ENCODE peak calls at places on chromosome 9, in eight cellular contexts. F is fibroblast of villous mesenchyme, L is kidney, H is adrenal gland, I is cardiac fibroblast, K is bronchial epithelial cell, V is lower leg skin, N is fibroblast of lung. E is an unnamed sample.

GRCh38 chr9:15219511-15219910 is 87.5 kb downstream of the TTC39B start:
- DNase-seq in I (no peak), F (no peak), K (no peak), L (no peak), N (no peak), H (no peak), V (no peak), E (no peak)

GRCh38 chr9:71683598-71684235 is 84.6 kb downstream of the CEMIP2 start:
- DNase-seq in V (peak; percentile 48), N (peak; percentile 86), H (no peak), F (peak; percentile 84), K (peak; percentile 63), L (no peak), I (peak; percentile 67), E (no peak)

GRCh38 chr9:9747787-9748186 is 865.0 kb downstream of the PTPRD start:
- DNase-seq in I (no peak), V (no peak), K (peak; percentile 20), F (peak; percentile 26), L (no peak), H (no peak), N (peak; percentile 62), E (no peak)

GRCh38 chr9:115192280-115192679 is 74.3 kb upstream of the TNC start:
- DNase-seq in F (no peak), H (no peak), K (no peak), V (no peak), N (no peak), I (no peak), L (no peak), E (no peak)

GRCh38 chr9:134670042-134670525 is 28.5 kb downstream of the COL5A1 start:
- DNase-seq in F (peak; percentile 94), L (no peak), N (peak; percentile 97), I (peak; percentile 71), V (no peak), H (no peak), K (peak; percentile 39), E (no peak)

GRCh38 chr9:89309608-89310485 is 1.1 kb upstream of the CKS2 start:
- DNase-seq in I (peak; percentile 48), F (peak; percentile 43), N (no peak), V (no peak), K (peak; percentile 10), H (no peak), L (no peak), E (no peak)

GRCh38 chr9:132894857-132895846 is 16.5 kb downstream of the SPACA9 start:
- DNase-seq in I (no peak), V (no peak), H (no peak), L (no peak), N (no peak), F (no peak), K (peak; percentile 39), E (no peak)

GRCh38 chr9:133509179-133510083 is 15.3 kb downstream of the MYMK start:
- DNase-seq in N (no peak), V (no peak), H (no peak), K (peak; percentile 17), L (peak; percentile 83), I (peak; percentile 39), F (peak; percentile 53), E (no peak)

GRCh38 chr9:70806872-70807271 is 314.5 kb downstream of the TRPM3 start:
- DNase-seq in H (no peak), F (no peak), I (no peak), N (no peak), V (no peak), L (no peak), K (no peak), E (no peak)

GRCh38 chr9:100322954-100323536 is 29.7 kb downstream of the TEX10 start:
- DNase-seq in N (peak; percentile 37), H (peak; percentile 51), I (peak; percentile 63), F (peak; percentile 60), V (no peak), L (no peak), K (peak; percentile 40), E (no peak)

GRCh38 chr9:83403864-83404263 is 134.3 kb downstream of the FRMD3 start:
- DNase-seq in N (peak; percentile 72), I (peak; percentile 67), F (peak; percentile 6), V (no peak), H (no peak), L (no peak), K (peak; percentile 13), E (no peak)

GRCh38 chr9:73081979-73082657 is 69.5 kb upstream of the ANXA1 start:
- DNase-seq in V (no peak), F (peak; percentile 69), I (peak; percentile 80), L (no peak), K (peak; percentile 52), H (peak; percentile 21), N (peak; percentile 32), E (no peak)

GRCh38 chr9:73872693-73873092 is 624.4 kb upstream of the RORB start:
- DNase-seq in F (no peak), L (no peak), N (no peak), V (no peak), I (no peak), K (no peak), H (no peak), E (no peak)

GRCh38 chr9:110538169-110538568 is 41.4 kb downstream of the SVEP1 start:
- DNase-seq in V (no peak), I (peak; percentile 88), L (no peak), N (peak; percentile 73), F (peak; percentile 46), K (no peak), H (no peak), E (no peak)

GRCh38 chr9:93451762-93452709 is 551 bp downstream of the FAM120A start:
- DNase-seq in I (no peak), H (peak; percentile 51), K (no peak), L (peak; percentile 87), V (peak; percentile 36), N (peak; percentile 61), F (peak; percentile 52), E (peak; percentile 80)

GRCh38 chr9:28134577-28134976 is 561.3 kb upstream of the C9orf72 start:
- DNase-seq in K (no peak), H (no peak), L (no peak), F (no peak), N (no peak), V (no peak), I (no peak), E (no peak)

GRCh38 chr9:68536876-68537490 is 3.7 kb downstream of the TMEM252 start:
- DNase-seq in I (no peak), N (no peak), L (no peak), H (no peak), F (no peak), V (no peak), K (no peak), E (peak; percentile 47)

GRCh38 chr9:129006328-129007034 is 21.6 kb downstream of the SH3GLB2 start:
- DNase-seq in L (peak; percentile 77), H (peak; percentile 84), F (peak; percentile 77), N (peak; percentile 53), K (peak; percentile 55), V (no peak), I (peak; percentile 83), E (peak; percentile 75)

GRCh38 chr9:107541523-107541922 is 52.0 kb upstream of the KLF4 start:
- DNase-seq in H (no peak), N (no peak), K (no peak), I (no peak), F (no peak), V (no peak), L (no peak), E (no peak)

GRCh38 chr9:99101271-99101670 is 3.6 kb upstream of the TGFBR1 start:
- DNase-seq in N (no peak), L (no peak), V (no peak), K (peak; percentile 66), F (no peak), H (no peak), I (no peak), E (no peak)

GRCh38 chr9:37126214-37126788 is 5.9 kb downstream of the ZCCHC7 start:
- DNase-seq in H (no peak), L (no peak), V (no peak), I (no peak), N (peak; percentile 6), K (no peak), F (no peak), E (no peak)
- H3K4me3 ChIP-seq in H (no peak overlapping the region), L (no peak overlapping the region), V (no peak overlapping the region), I (no peak overlapping the region), N (no peak overlapping the region), K (no peak overlapping the region), F (no peak overlapping the region), E (no peak overlapping the region)

GRCh38 chr9:86250123-86250522 is 9.3 kb downstream of the C9orf153 start:
- DNase-seq in H (no peak), K (no peak), V (no peak), I (no peak), L (no peak), F (no peak), N (no peak), E (no peak)

GRCh38 chr9:86242012-86242411 is 17.4 kb downstream of the C9orf153 start:
- DNase-seq in N (no peak), L (no peak), K (no peak), I (peak; percentile 33), V (no peak), F (peak; percentile 17), H (no peak), E (no peak)

GRCh38 chr9:86241216-86241615 is 18.2 kb downstream of the C9orf153 start:
- DNase-seq in H (no peak), L (no peak), N (no peak), F (peak; percentile 47), I (no peak), K (no peak), V (no peak), E (no peak)

DNA sequence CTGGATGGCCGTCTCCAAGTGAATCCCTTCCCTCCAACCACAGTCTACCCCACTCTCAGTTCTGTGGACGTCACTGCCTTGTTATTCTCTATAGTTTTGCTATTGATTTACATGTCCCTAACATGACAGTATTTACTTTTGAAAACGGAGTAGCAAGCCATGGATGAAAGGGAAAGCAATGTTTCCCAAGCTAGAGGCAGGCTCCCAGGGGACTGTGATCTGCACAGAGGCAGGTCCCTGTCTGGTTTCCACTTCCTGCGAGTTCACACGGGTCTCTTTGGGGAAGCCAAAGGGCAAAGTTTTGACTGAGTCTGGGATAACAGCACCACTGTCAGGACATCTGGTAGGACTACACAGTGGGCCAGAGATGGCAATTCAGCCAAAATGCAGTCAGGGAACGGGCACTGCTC is 12.7 kb downstream of the C9orf153 start:
- DNase-seq in F (peak; percentile 38), K (no peak), N (no peak), L (no peak), H (peak; percentile 47), V (no peak), I (peak; percentile 13), E (peak; percentile 72)
- TF ChIP-seq CTCF in F (peak; percentile 5), K (no peak), N (no peak), L (peak; percentile 14), H (no peak), V (no peak), I (no peak), E (no peak)

DNA sequence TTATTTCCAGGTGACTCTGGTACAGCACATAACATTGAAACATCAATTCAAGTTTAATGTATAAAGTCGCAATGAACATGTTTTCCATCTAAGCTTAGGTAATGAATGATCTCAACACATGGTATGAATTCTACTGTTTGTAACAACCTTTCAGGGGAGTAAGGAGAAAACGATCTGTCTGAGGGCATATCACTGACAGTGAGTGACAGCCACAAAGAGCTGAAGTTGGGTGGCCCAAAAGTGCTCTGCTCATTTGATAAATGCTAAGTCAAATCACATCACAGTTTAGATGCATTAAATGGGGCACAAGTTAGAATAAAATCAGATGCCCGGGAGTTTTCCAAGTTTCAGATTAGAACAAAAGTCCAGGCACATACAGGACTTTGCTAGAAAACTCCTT is 1.2 kb downstream of the FANCC start:
- DNase-seq in H (no peak), K (no peak), N (no peak), V (no peak), F (no peak), L (no peak), I (no peak), E (no peak)
- H3K4me3 ChIP-seq in H (no peak overlapping the region), K (peak overlapping the region; percentile 100), N (peak overlapping the region; percentile 73), V (peak overlapping the region; percentile 99), F (peak overlapping the region; percentile 91), L (peak overlapping the region; percentile 62), I (peak overlapping the region; percentile 100), E (peak overlapping the region; percentile 84)

GRCh38 chr9:87167161-87167560 is 219.9 kb upstream of the GAS1 start:
- DNase-seq in L (no peak), H (no peak), I (no peak), N (no peak), F (no peak), K (no peak), V (no peak), E (no peak)
- TF ChIP-seq CTCF in L (no peak), H (no peak), I (no peak), N (no peak), F (no peak), K (no peak), V (no peak), E (no peak)